ENCODE peak calls at places on chromosomes 7 and 10, in nine cellular contexts. One of them, this sample, is unnamed. For H3K9me3 and H3K27me3, the result is how much of the 10 kb centered on the place peaks cover.

GRCh38 chr10:99537381-99538286 is 4.9 kb downstream of the NKX2-3 start:
- DNase-seq in heart left ventricle: no peak
- DNase-seq in adrenal gland: no peak
- DNase-seq in small intestine: no peak
- DNase-seq in stomach: no peak
- DNase-seq in WERI-Rb-1: no peak
- DNase-seq in neuronal stem cell: no peak
- DNase-seq in lung: no peak
- DNase-seq in right atrium auricular region: no peak
- DNase-seq in this sample: no peak

GRCh38 chr7:131546583-131547111 is 9.8 kb downstream of the PODXL start:
- DNase-seq in heart left ventricle: no peak
- DNase-seq in adrenal gland: no peak
- DNase-seq in small intestine: no peak
- DNase-seq in stomach: no peak
- DNase-seq in WERI-Rb-1: peak
- DNase-seq in neuronal stem cell: peak
- DNase-seq in lung: no peak
- DNase-seq in right atrium auricular region: no peak
- DNase-seq in this sample: no peak

GRCh38 chr10:3372284-3372683 is 199.7 kb upstream of the PITRM1 start:
- DNase-seq in heart left ventricle: no peak
- DNase-seq in adrenal gland: no peak
- DNase-seq in small intestine: no peak
- DNase-seq in stomach: no peak
- DNase-seq in WERI-Rb-1: no peak
- DNase-seq in neuronal stem cell: no peak
- DNase-seq in lung: no peak
- DNase-seq in right atrium auricular region: no peak
- DNase-seq in this sample: no peak

GRCh38 chr7:32879460-32879859 is 12.1 kb downstream of the KBTBD2 start:
- DNase-seq in heart left ventricle: no peak
- DNase-seq in adrenal gland: no peak
- DNase-seq in small intestine: peak
- DNase-seq in stomach: no peak
- DNase-seq in WERI-Rb-1: no peak
- DNase-seq in neuronal stem cell: no peak
- DNase-seq in lung: no peak
- DNase-seq in right atrium auricular region: no peak
- DNase-seq in this sample: no peak

GRCh38 chr7:121676168-121676567 is 196.8 kb upstream of the PTPRZ1 start:
- DNase-seq in heart left ventricle: no peak
- DNase-seq in adrenal gland: no peak
- DNase-seq in small intestine: no peak
- DNase-seq in stomach: no peak
- DNase-seq in WERI-Rb-1: no peak
- DNase-seq in neuronal stem cell: no peak
- DNase-seq in lung: no peak
- DNase-seq in right atrium auricular region: no peak
- DNase-seq in this sample: no peak

GRCh38 chr7:86653919-86654659 is 10.4 kb downstream of the GRM3 start:
- DNase-seq in heart left ventricle: no peak
- DNase-seq in adrenal gland: no peak
- DNase-seq in small intestine: no peak
- DNase-seq in stomach: no peak
- DNase-seq in WERI-Rb-1: no peak
- DNase-seq in neuronal stem cell: peak
- DNase-seq in lung: peak
- DNase-seq in right atrium auricular region: no peak
- DNase-seq in this sample: no peak

GRCh38 chr7:101880536-101881443 is 63.4 kb downstream of the CUX1 start:
- DNase-seq in heart left ventricle: no peak
- DNase-seq in adrenal gland: no peak
- DNase-seq in small intestine: peak
- DNase-seq in stomach: peak
- DNase-seq in WERI-Rb-1: no peak
- DNase-seq in neuronal stem cell: no peak
- DNase-seq in lung: no peak
- DNase-seq in right atrium auricular region: no peak
- DNase-seq in this sample: no peak

GRCh38 chr7:40680657-40681056 is 545.9 kb downstream of the SUGCT start:
- DNase-seq in heart left ventricle: no peak
- DNase-seq in adrenal gland: no peak
- DNase-seq in small intestine: peak
- DNase-seq in stomach: no peak
- DNase-seq in WERI-Rb-1: peak
- DNase-seq in neuronal stem cell: peak
- DNase-seq in lung: no peak
- DNase-seq in right atrium auricular region: no peak
- DNase-seq in this sample: no peak

GRCh38 chr10:132071667-132072066 is 5.9 kb downstream of the JAKMIP3 start:
- DNase-seq in heart left ventricle: no peak
- DNase-seq in adrenal gland: no peak
- DNase-seq in small intestine: no peak
- DNase-seq in stomach: no peak
- DNase-seq in WERI-Rb-1: no peak
- DNase-seq in neuronal stem cell: no peak
- DNase-seq in lung: no peak
- DNase-seq in right atrium auricular region: no peak
- DNase-seq in this sample: no peak

GRCh38 chr7:134553976-134554375 is 5.1 kb downstream of the AKR1B15 start:
- DNase-seq in heart left ventricle: no peak
- DNase-seq in adrenal gland: no peak
- DNase-seq in small intestine: no peak
- DNase-seq in stomach: peak
- DNase-seq in WERI-Rb-1: peak
- DNase-seq in neuronal stem cell: no peak
- DNase-seq in lung: no peak
- DNase-seq in right atrium auricular region: no peak
- DNase-seq in this sample: no peak

GRCh38 chr7:153005750-153006149 is 246.2 kb downstream of the ACTR3B start:
- DNase-seq in heart left ventricle: no peak
- DNase-seq in adrenal gland: no peak
- DNase-seq in small intestine: no peak
- DNase-seq in stomach: no peak
- DNase-seq in WERI-Rb-1: no peak
- DNase-seq in neuronal stem cell: no peak
- DNase-seq in lung: no peak
- DNase-seq in right atrium auricular region: no peak
- DNase-seq in this sample: no peak

GRCh38 chr7:153006911-153007310 is 247.4 kb downstream of the ACTR3B start:
- DNase-seq in heart left ventricle: no peak
- DNase-seq in adrenal gland: no peak
- DNase-seq in small intestine: no peak
- DNase-seq in stomach: no peak
- DNase-seq in WERI-Rb-1: no peak
- DNase-seq in neuronal stem cell: no peak
- DNase-seq in lung: no peak
- DNase-seq in right atrium auricular region: no peak
- DNase-seq in this sample: no peak

GRCh38 chr7:153004341-153004740 is 244.8 kb downstream of the ACTR3B start:
- DNase-seq in heart left ventricle: no peak
- DNase-seq in adrenal gland: no peak
- DNase-seq in small intestine: no peak
- DNase-seq in stomach: no peak
- DNase-seq in WERI-Rb-1: no peak
- DNase-seq in neuronal stem cell: no peak
- DNase-seq in lung: no peak
- DNase-seq in right atrium auricular region: no peak
- DNase-seq in this sample: no peak

GRCh38 chr7:153010416-153010815 is 250.9 kb downstream of the ACTR3B start:
- DNase-seq in heart left ventricle: no peak
- DNase-seq in adrenal gland: no peak
- DNase-seq in small intestine: no peak
- DNase-seq in stomach: no peak
- DNase-seq in WERI-Rb-1: no peak
- DNase-seq in neuronal stem cell: no peak
- DNase-seq in lung: no peak
- DNase-seq in right atrium auricular region: no peak
- DNase-seq in this sample: no peak

DNA sequence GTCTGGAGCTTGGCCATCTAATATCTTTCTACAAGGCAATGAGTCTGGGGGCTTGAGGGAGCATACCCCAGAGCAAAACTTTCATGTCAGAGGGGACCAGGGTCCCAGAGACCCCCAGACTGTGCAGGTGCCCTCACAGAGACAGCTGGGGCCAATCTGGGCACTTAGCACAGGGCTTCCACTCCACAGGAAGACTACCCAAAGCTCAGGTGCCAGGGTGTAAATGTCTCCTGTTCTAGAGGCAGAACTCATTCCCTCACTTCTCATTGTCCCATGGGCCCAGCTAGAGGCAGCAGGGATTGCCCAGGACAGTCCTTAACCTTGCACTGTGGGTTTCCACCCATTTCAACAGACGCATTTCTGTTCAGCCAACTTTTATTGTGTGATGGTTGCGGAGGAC is 246.9 kb downstream of the ACTR3B start:
- DNase-seq in heart left ventricle: no peak
- DNase-seq in adrenal gland: no peak
- DNase-seq in small intestine: no peak
- DNase-seq in stomach: no peak
- DNase-seq in WERI-Rb-1: no peak
- DNase-seq in neuronal stem cell: no peak
- DNase-seq in lung: no peak
- DNase-seq in right atrium auricular region: no peak
- DNase-seq in this sample: no peak
- H3K9me3 ChIP-seq in heart left ventricle: under half
- H3K9me3 ChIP-seq in adrenal gland: under half
- H3K9me3 ChIP-seq in small intestine: under half
- H3K9me3 ChIP-seq in stomach: under half
- H3K9me3 ChIP-seq in WERI-Rb-1: under half
- H3K9me3 ChIP-seq in neuronal stem cell: under half
- H3K9me3 ChIP-seq in lung: under half
- H3K9me3 ChIP-seq in right atrium auricular region: under half
- H3K9me3 ChIP-seq in this sample: under half

DNA sequence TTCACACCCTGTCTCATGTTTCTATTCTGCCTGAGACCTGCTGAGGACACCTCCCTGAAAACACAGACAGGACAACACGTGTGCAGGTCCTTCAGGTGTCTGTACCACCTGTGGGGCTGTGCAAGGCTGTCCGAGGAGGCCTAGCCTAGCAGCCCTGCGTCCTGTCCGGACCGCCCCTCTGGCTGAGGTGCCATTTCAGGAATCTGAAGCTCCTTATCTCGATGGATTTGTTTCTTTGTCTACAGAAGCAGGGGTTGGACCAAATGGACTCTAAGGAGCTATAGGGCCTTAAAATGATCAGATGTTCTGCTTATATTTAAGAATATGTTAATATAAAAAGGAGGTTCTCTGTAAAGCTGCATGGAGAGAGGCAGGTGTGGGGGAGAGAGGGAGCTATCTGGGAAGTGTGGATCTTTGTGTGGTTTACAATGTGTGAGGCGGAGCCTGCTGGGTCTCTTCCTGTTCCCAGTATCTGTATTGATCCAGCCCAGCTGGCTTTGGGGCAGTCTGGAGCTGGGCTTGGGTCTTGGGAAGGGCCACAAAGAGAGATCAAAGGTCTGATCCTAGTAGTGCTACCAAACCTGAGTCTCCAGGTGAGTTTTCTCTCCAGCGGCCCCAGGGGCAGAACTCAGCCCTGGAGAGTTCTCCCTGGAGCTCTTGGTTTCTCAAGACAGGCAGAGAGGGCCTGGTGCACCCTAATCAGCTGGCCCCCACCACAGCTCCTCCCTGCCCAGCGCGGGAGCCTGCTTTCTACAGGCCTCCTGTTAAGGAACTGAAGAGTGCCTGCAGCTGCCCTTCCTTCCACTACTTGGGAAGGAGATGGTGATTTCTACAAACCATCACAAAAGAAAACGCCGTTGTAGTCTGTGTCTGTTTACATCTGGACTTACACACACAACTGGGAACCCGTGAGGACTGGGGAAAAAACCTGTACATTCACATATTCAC is 3.4 kb upstream of the MNX1 start:
- DNase-seq in heart left ventricle: no peak
- DNase-seq in adrenal gland: no peak
- DNase-seq in small intestine: peak
- DNase-seq in stomach: no peak
- DNase-seq in WERI-Rb-1: peak
- DNase-seq in neuronal stem cell: no peak
- DNase-seq in lung: no peak
- DNase-seq in right atrium auricular region: no peak
- DNase-seq in this sample: no peak
- H3K27me3 ChIP-seq in heart left ventricle: half or more
- H3K27me3 ChIP-seq in adrenal gland: half or more
- H3K27me3 ChIP-seq in small intestine: half or more
- H3K27me3 ChIP-seq in stomach: half or more
- H3K27me3 ChIP-seq in WERI-Rb-1: under half
- H3K27me3 ChIP-seq in neuronal stem cell: half or more
- H3K27me3 ChIP-seq in lung: under half
- H3K27me3 ChIP-seq in right atrium auricular region: under half
- H3K27me3 ChIP-seq in this sample: half or more

GRCh38 chr7:154791611-154792010 is 211.3 kb downstream of the PAXIP1 start:
- DNase-seq in heart left ventricle: no peak
- DNase-seq in adrenal gland: no peak
- DNase-seq in small intestine: no peak
- DNase-seq in stomach: no peak
- DNase-seq in WERI-Rb-1: no peak
- DNase-seq in neuronal stem cell: no peak
- DNase-seq in lung: no peak
- DNase-seq in right atrium auricular region: no peak
- DNase-seq in this sample: no peak
- H3K9me3 ChIP-seq in heart left ventricle: under half
- H3K9me3 ChIP-seq in adrenal gland: under half
- H3K9me3 ChIP-seq in small intestine: under half
- H3K9me3 ChIP-seq in stomach: under half
- H3K9me3 ChIP-seq in WERI-Rb-1: under half
- H3K9me3 ChIP-seq in neuronal stem cell: under half
- H3K9me3 ChIP-seq in lung: under half
- H3K9me3 ChIP-seq in right atrium auricular region: under half
- H3K9me3 ChIP-seq in this sample: under half

GRCh38 chr7:45660901-45661211 is 86.7 kb downstream of the ADCY1 start:
- DNase-seq in heart left ventricle: no peak
- DNase-seq in adrenal gland: no peak
- DNase-seq in small intestine: no peak
- DNase-seq in stomach: peak
- DNase-seq in WERI-Rb-1: no peak
- DNase-seq in neuronal stem cell: no peak
- DNase-seq in lung: no peak
- DNase-seq in right atrium auricular region: no peak
- DNase-seq in this sample: no peak

GRCh38 chr7:45658716-45659495 is 84.7 kb downstream of the ADCY1 start:
- DNase-seq in heart left ventricle: peak
- DNase-seq in adrenal gland: no peak
- DNase-seq in small intestine: no peak
- DNase-seq in stomach: peak
- DNase-seq in WERI-Rb-1: no peak
- DNase-seq in neuronal stem cell: no peak
- DNase-seq in lung: peak
- DNase-seq in right atrium auricular region: peak
- DNase-seq in this sample: no peak

GRCh38 chr7:45661302-45661995 is 87.3 kb downstream of the ADCY1 start:
- DNase-seq in heart left ventricle: peak
- DNase-seq in adrenal gland: no peak
- DNase-seq in small intestine: no peak
- DNase-seq in stomach: peak
- DNase-seq in WERI-Rb-1: no peak
- DNase-seq in neuronal stem cell: no peak
- DNase-seq in lung: no peak
- DNase-seq in right atrium auricular region: peak
- DNase-seq in this sample: no peak

GRCh38 chr7:45659496-45660139 is 85.5 kb downstream of the ADCY1 start:
- DNase-seq in heart left ventricle: peak
- DNase-seq in adrenal gland: no peak
- DNase-seq in small intestine: no peak
- DNase-seq in stomach: peak
- DNase-seq in WERI-Rb-1: no peak
- DNase-seq in neuronal stem cell: no peak
- DNase-seq in lung: peak
- DNase-seq in right atrium auricular region: peak
- DNase-seq in this sample: no peak

GRCh38 chr7:45660201-45660900 is 86.2 kb downstream of the ADCY1 start:
- DNase-seq in heart left ventricle: peak
- DNase-seq in adrenal gland: no peak
- DNase-seq in small intestine: no peak
- DNase-seq in stomach: peak
- DNase-seq in WERI-Rb-1: no peak
- DNase-seq in neuronal stem cell: no peak
- DNase-seq in lung: no peak
- DNase-seq in right atrium auricular region: peak
- DNase-seq in this sample: no peak
- H3K27me3 ChIP-seq in heart left ventricle: under half
- H3K27me3 ChIP-seq in adrenal gland: under half
- H3K27me3 ChIP-seq in small intestine: under half
- H3K27me3 ChIP-seq in stomach: under half
- H3K27me3 ChIP-seq in WERI-Rb-1: under half
- H3K27me3 ChIP-seq in neuronal stem cell: under half
- H3K27me3 ChIP-seq in lung: under half
- H3K27me3 ChIP-seq in right atrium auricular region: under half
- H3K27me3 ChIP-seq in this sample: under half